ENCODE peak calls at places on chromosomes 1 and 21, in seven cellular contexts. Q is K562, L is lower leg skin, T is transverse colon, E is tibial nerve, Z is heart left ventricle, I is endothelial cell of umbilical vein. B is an unnamed sample.

GRCh38 chr1:153357076-153357852 is 390 bp upstream of the S100A9 start:
- DNase-seq in Q (no peak), L (no peak), T (peak), E (no peak), Z (peak), I (no peak), B (no peak)

GRCh38 chr21:25862112-25862511 is 127.3 kb downstream of the GABPA start:
- DNase-seq in Q (no peak), L (no peak), T (peak), E (no peak), Z (no peak), I (no peak), B (no peak)

GRCh38 chr1:215358356-215358755 is 208.7 kb upstream of the KCTD3 start:
- DNase-seq in Q (no peak), L (no peak), T (no peak), E (no peak), Z (no peak), I (no peak), B (no peak)

GRCh38 chr1:54583307-54583686 is 35.3 kb downstream of the ACOT11 start:
- DNase-seq in Q (no peak), L (no peak), T (no peak), E (no peak), Z (no peak), I (no peak), B (no peak)

GRCh38 chr1:114531094-114531493 is 20.1 kb upstream of the TRIM33 start:
- DNase-seq in Q (no peak), L (no peak), T (no peak), E (no peak), Z (no peak), I (no peak), B (no peak)

GRCh38 chr1:1217621-1218523 is 3.9 kb upstream of the TNFRSF4 start:
- DNase-seq in Q (no peak), L (no peak), T (no peak), E (no peak), Z (no peak), I (peak), B (peak)

GRCh38 chr1:15282038-15282437 is 35.0 kb downstream of the FHAD1 start:
- DNase-seq in Q (no peak), L (no peak), T (no peak), E (no peak), Z (no peak), I (no peak), B (no peak)

GRCh38 chr1:204451352-204452124 is 39.9 kb upstream of the PPP1R15B start:
- DNase-seq in Q (no peak), L (no peak), T (no peak), E (no peak), Z (no peak), I (no peak), B (no peak)

GRCh38 chr1:209542585-209542984 is 40.9 kb upstream of the CAMK1G start:
- DNase-seq in Q (no peak), L (peak), T (no peak), E (no peak), Z (no peak), I (no peak), B (no peak)

GRCh38 chr1:110746644-110747259 is 72.0 kb upstream of the KCNA3 start:
- DNase-seq in Q (peak), L (no peak), T (peak), E (no peak), Z (peak), I (peak), B (peak)

GRCh38 chr1:9601942-9602793 is 13.5 kb downstream of the TMEM201 start:
- DNase-seq in Q (no peak), L (no peak), T (no peak), E (no peak), Z (no peak), I (no peak), B (no peak)
- TF ChIP-seq POLR2A in Q (no peak), L (no peak), T (no peak), E (no peak), Z (no peak), I (no peak), B (no peak)

DNA sequence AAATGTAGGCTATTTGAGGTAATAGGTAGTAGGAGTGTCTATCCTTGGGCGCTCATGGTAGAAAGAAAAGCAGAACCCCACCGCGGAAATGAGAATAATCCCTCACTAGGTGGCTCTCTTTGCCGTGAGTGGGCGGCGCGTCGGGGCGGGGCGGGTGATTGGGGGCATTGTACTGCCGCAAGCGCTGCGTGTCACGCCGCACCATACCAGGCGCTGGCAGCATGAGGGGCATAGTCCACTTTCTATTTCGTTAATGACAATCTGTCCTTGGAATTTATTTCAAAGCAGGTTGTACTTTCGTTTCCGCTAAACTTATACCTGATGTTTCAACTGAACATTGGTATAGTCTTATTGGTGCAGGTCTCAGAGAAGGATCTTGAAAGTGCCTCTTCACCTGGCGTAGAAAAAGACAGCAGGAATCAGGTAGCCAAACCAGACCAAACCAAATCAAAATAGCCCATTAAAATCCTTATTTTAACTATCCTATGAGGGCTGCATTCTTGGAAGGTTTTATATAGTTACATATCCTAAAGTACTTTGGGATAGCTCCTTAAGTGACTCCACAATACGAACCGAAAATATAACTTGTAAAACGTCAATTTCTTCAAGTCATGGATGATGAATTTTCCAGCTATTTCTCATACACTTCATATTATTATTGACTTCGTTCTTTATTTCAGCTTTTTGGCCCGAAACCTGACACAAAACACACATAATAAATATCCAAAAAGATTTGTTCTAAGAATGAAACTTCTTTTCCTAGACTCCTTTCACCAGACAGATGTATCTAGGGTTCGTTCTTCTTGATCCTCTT is 1.9 kb upstream of the SMG7 start:
- DNase-seq in Q (peak), L (peak), T (peak), E (peak), Z (peak), I (peak), B (peak)
- TF ChIP-seq POLR2A in Q (peak), L (no peak), T (peak), E (peak), Z (no peak), I (peak), B (peak)

GRCh38 chr1:182029379-182030331 is 31.9 kb downstream of the ZNF648 start:
- DNase-seq in Q (peak), L (peak), T (peak), E (peak), Z (peak), I (peak), B (peak)
- TF ChIP-seq POLR2A in Q (peak), L (no peak), T (peak), E (peak), Z (no peak), I (no peak), B (peak)

DNA sequence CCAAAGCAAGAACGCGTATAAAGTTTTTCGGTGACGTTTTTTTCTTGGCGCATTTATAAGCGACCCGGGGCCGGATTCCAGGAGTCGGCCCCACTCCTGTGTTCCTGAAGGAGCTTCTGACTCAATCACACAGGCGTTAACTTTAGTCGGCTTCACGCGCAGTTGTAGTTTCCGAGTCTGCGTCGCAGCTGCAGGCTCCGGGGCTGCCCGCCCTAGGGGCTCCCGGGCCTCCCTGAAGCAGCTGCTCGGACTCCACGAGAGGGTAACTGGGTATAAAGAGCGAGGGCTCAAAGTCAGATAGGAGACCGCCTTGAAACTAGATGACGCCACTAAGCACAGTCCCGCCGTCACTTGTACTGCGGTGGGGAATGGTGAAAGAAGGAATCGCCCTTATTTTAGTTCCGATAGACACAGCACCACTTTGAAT is 768 bp upstream of the KLHL21 start:
- DNase-seq in Q (no peak), L (peak), T (peak), E (no peak), Z (peak), I (peak), B (no peak)
- TF ChIP-seq POLR2A in Q (peak), L (no peak), T (peak), E (no peak), Z (no peak), I (peak), B (no peak)

GRCh38 chr1:225746361-225747179 is 31.1 kb upstream of the SRP9 start:
- DNase-seq in Q (no peak), L (peak), T (peak), E (no peak), Z (peak), I (peak), B (peak)
- TF ChIP-seq POLR2A in Q (no peak), L (no peak), T (peak), E (no peak), Z (no peak), I (peak), B (peak)

DNA sequence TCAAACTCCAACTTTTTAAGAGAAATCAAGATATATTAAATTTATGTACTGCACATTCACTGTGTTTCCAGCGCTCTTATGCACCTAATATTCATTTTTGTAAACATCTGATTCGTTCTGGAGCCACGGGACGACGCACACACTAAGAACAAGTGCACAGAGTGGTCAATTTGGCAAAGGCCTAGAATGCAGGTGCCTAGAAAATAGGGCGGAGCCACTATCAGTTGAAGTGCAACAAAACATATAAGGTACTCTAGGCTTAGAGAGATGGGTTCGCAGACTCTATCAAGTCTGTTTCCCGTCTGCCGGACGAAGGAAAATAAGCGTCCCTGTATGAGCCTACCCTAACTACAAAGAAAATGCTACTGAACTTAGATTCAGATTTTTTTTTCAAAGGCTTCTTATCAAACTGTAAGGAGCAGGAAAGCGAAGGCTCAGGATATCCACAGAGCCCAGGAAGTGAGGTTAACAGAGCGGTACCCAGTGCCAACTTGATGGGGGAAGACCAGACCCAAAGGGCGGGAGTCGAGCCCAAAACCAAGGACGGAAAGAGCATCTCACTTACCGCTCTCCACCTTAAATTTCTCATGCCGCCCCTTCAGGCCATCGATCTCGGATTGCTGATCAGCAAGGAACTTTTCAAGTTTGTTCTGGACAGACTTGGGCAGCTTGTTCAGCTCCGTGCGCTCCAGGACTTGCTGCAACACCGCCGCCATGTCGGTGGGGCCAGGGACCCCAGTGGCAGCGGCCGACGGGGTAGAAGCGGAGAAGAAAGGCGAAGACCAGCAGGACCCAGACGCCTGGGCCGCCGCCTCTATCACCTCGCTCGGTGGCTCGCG is 521 bp downstream of the TPR start:
- DNase-seq in Q (peak), L (no peak), T (peak), E (no peak), Z (no peak), I (peak), B (peak)
- TF ChIP-seq POLR2A in Q (peak), L (no peak), T (no peak), E (no peak), Z (no peak), I (no peak), B (no peak)

GRCh38 chr1:58573705-58574591 is 3.1 kb downstream of the TACSTD2 start:
- DNase-seq in Q (no peak), L (no peak), T (no peak), E (no peak), Z (no peak), I (peak), B (no peak)
- TF ChIP-seq POLR2A in Q (no peak), L (no peak), T (no peak), E (no peak), Z (no peak), I (no peak), B (no peak)

B was measured in H54.